ENCODE peak calls at places on chromosome 17, in four cellular contexts. R is K562, V is GM12878, B is HepG2. D is an unnamed sample.

GRCh38 chr17:66310528-66311148 is 8.2 kb downstream of the PRKCA start:
- DNase-seq in R (peak; percentile 50), V (no peak), B (no peak), D (no peak)

GRCh38 chr17:305090-305976 is 47.3 kb downstream of the RPH3AL start:
- DNase-seq in B (no peak), R (no peak), V (no peak), D (no peak)

GRCh38 chr17:40472733-40473452 is 28.5 kb downstream of the TNS4 start:
- DNase-seq in R (no peak), B (no peak), V (no peak), D (no peak)

GRCh38 chr17:78337244-78338109 is 22.4 kb downstream of the SOCS3 start:
- DNase-seq in R (no peak), B (no peak), V (peak; percentile 87), D (no peak)

GRCh38 chr17:4533522-4534502 is 21.4 kb downstream of the MYBBP1A start:
- DNase-seq in R (no peak), V (no peak), B (peak; percentile 38), D (no peak)

GRCh38 chr17:42019509-42020404 is at the start of gene NKIRAS2:
- DNase-seq in V (peak; percentile 50), R (peak; percentile 96), B (peak; percentile 89), D (peak; percentile 89)

GRCh38 chr17:76797441-76797840 is 59.5 kb downstream of the MFSD11 start:
- DNase-seq in B (no peak), V (no peak), R (no peak), D (no peak)

GRCh38 chr17:45990836-45991235 is 8.2 kb upstream of the STH start:
- DNase-seq in V (no peak), B (no peak), R (peak; percentile 31), D (no peak)

GRCh38 chr17:48545539-48545938 is 630 bp upstream of the HOXB2 start:
- DNase-seq in R (peak; percentile 45), V (no peak), B (no peak), D (no peak)

GRCh38 chr17:15917021-15917438 is 27.9 kb upstream of the ADORA2B start:
- DNase-seq in R (no peak), B (no peak), V (no peak), D (no peak)

GRCh38 chr17:12312692-12313091 is 292.0 kb downstream of the MAP2K4 start:
- DNase-seq in B (no peak), R (no peak), V (no peak), D (no peak)

GRCh38 chr17:9212376-9213310 is 191.3 kb downstream of the NTN1 start:
- DNase-seq in V (no peak), B (no peak), R (no peak), D (no peak)

GRCh38 chr17:50478391-50479361 is at the start of gene RSAD1:
- DNase-seq in R (peak; percentile 93), V (peak; percentile 60), B (peak; percentile 91), D (peak; percentile 85)
- TF ChIP-seq FOXK2 in R (no peak), V (no peak), B (no peak), D (no peak)

GRCh38 chr17:50949128-50950001 is 83.2 kb upstream of the TOB1 start:
- DNase-seq in R (no peak), B (no peak), V (no peak), D (no peak)
- TF ChIP-seq FOXM1 in R (no peak), B (no peak), V (no peak), D (no peak)

GRCh38 chr17:67528751-67529436 is 151.8 kb downstream of the PITPNC1 start:
- DNase-seq in V (no peak), B (peak; percentile 92), R (no peak), D (peak; percentile 36)
- TF ChIP-seq FOXK2 in V (no peak), B (no peak), R (no peak), D (no peak)

GRCh38 chr17:39077874-39078273 is 73.6 kb downstream of the PLXDC1 start:
- DNase-seq in V (no peak), R (no peak), B (no peak), D (no peak)
- TF ChIP-seq FOXM1 in V (no peak), R (no peak), B (no peak), D (no peak)

GRCh38 chr17:74738051-74738996 is 1.3 kb downstream of the RAB37 start:
- DNase-seq in R (no peak), B (peak; percentile 82), V (peak; percentile 60), D (no peak)
- TF ChIP-seq FOXK2 in R (no peak), B (no peak), V (peak; percentile 51), D (no peak)

DNA sequence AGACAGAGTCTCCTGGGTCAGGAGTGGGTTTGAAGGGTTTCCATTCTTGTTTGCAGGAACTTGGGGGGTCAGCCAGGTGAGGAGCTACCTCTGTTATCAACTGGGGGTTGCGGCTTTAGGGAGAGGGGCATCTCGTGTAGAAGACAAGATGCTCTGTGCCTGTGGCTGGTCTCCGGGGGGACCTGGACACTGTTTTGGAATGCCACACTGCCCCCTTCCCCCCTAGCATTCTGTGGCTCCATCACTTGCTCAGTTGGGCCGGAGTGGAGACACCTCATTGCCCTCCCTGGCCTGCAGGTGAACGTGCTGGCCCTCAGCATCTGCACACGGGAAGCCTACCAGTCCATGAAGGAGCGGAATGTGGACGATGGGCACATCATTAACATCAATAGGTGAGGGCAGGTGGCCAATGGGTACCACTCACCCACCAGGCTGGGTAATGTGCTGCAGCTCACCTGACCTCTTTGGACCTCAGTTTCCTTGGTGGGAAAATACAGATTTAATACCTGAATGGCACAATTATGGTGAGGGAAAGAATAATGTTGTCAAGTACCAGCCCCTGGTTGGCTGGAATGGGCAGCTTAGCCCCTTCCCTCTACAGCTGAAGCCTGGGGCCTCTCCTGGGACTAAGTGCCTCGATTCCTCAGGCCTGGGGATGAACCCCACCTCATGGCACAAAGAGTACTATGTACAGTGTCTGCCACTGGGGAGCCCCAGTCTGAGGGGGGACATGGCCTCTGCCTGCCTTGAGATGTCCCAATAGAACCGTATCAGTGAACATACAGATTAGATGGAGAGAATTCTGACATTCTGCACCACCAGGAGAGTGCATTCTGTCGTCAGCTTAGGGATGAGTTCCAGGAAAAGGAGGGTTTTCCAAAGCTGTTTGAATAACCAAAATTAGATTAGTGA is 3.3 kb upstream of the MRM1 start:
- DNase-seq in B (no peak), V (no peak), R (no peak), D (no peak)
- TF ChIP-seq FOXM1 in B (no peak), V (no peak), R (no peak), D (no peak)

GRCh38 chr17:81427446-81428120 is 32.3 kb downstream of the BAHCC1 start:
- DNase-seq in R (no peak), V (no peak), B (no peak), D (no peak)

GRCh38 chr17:81428121-81428515 is 32.9 kb downstream of the BAHCC1 start:
- DNase-seq in R (no peak), V (no peak), B (no peak), D (no peak)

GRCh38 chr17:81428945-81429344 is 33.7 kb downstream of the BAHCC1 start:
- DNase-seq in B (no peak), V (no peak), R (no peak), D (no peak)

GRCh38 chr17:81428521-81428920 is 33.3 kb downstream of the BAHCC1 start:
- DNase-seq in B (no peak), R (no peak), V (no peak), D (no peak)

GRCh38 chr17:81426676-81427445 is 31.6 kb downstream of the BAHCC1 start:
- DNase-seq in V (no peak), R (no peak), B (no peak), D (no peak)
- TF ChIP-seq FOXK2 in V (no peak), R (no peak), B (no peak), D (no peak)

DNA sequence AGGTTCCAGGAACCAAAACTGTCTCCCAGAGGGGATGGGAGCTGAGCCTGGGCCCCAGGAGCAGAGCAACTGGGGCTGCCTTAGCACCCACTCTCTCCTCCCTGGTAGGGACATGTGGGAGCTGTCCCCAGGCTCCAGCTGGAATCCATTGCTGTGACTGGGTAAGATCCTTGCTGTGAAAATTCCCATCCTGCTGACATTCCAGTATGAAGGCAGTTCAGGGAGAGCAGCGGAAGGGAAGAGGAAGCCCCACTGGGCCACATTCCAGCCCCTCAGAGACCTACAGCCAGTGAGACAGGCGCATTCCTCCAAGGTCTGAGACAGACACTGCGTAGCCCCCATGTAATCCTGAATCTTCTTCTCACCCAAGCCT is 24.2 kb downstream of the MYO18A start:
- DNase-seq in R (no peak), V (no peak), B (no peak), D (no peak)
- TF ChIP-seq FOXM1 in R (no peak), V (no peak), B (no peak), D (no peak)

DNA sequence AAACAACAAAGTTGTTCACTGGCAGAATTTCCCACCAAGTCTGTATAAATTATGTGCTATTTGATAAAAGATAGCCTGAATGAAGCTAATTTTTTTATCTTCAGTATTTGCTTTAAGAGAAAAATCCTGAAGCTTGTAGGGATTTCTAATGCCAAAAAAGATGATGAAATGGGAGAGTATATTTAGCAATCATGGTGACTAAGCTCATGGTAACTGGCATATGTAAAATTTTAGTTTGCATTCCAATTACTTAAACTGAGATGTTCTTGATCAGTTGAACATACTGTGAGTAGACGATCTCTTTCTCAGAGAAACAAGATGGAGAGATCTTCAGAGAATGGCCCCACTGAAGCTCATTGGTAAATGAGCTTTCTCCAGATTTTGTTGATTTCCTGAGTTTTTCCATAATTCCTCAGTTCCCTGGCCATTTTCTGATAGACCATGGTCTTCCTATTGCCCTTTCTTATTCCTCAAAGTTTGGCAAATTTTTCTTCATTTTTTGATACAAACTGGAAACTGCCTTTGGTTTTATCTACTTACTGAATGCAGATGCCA is 68.5 kb upstream of the ALOX12 start:
- DNase-seq in V (no peak), B (no peak), R (no peak), D (no peak)
- TF ChIP-seq FOXK2 in V (no peak), B (no peak), R (no peak), D (no peak)

DNA sequence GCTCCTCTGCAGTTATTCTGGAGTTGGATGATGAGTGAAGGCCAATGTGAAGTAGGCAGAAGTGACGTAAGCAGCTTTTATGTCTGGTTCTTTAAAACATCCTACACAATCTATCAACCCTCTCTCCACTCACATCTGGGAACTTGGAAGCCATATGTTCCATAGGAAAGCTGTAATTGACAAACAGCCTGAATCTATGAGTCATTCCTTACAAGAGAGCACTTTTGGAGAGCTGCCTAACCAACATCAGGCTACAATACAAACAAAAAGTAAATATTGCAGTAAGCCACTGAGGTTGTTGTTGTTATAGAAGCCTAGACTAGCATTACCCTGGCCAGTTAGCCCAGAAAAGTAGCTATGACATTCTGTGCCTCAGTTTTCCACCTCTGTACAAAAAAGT is 5.9 kb downstream of the CCL7 start:
- DNase-seq in V (no peak), R (no peak), B (no peak), D (no peak)
- TF ChIP-seq FOXM1 in V (no peak), R (no peak), B (no peak), D (no peak)